ENCODE peak calls at places on chromosome 22, in six cellular contexts. One of them, this sample, is unnamed.

GRCh38 chr22:28741200-28741757 is 341 bp downstream of the CHEK2 start:
- DNase-seq in GM12878: no peak
- DNase-seq in H1: no peak
- DNase-seq in K562: no peak
- DNase-seq in HepG2: no peak
- DNase-seq in GM12891: no peak
- DNase-seq in this sample: no peak

GRCh38 chr22:49307870-49308269 is 519.8 kb downstream of the BRD1 start:
- DNase-seq in GM12878: no peak
- DNase-seq in H1: peak
- DNase-seq in K562: no peak
- DNase-seq in HepG2: no peak
- DNase-seq in GM12891: no peak
- DNase-seq in this sample: no peak

GRCh38 chr22:36461665-36462474 is 19.6 kb downstream of the TXN2 start:
- DNase-seq in GM12878: no peak
- DNase-seq in H1: peak
- DNase-seq in K562: no peak
- DNase-seq in HepG2: peak
- DNase-seq in GM12891: no peak
- DNase-seq in this sample: no peak

GRCh38 chr22:32534252-32535215 is 59.9 kb downstream of the FBXO7 start:
- DNase-seq in GM12878: no peak
- DNase-seq in H1: no peak
- DNase-seq in K562: no peak
- DNase-seq in HepG2: peak
- DNase-seq in GM12891: no peak
- DNase-seq in this sample: no peak

GRCh38 chr22:45704648-45705047 is 33.0 kb downstream of the ATXN10 start:
- DNase-seq in GM12878: no peak
- DNase-seq in H1: no peak
- DNase-seq in K562: no peak
- DNase-seq in HepG2: no peak
- DNase-seq in GM12891: no peak
- DNase-seq in this sample: no peak

GRCh38 chr22:45192701-45193187 is 29.0 kb downstream of the NUP50 start:
- DNase-seq in GM12878: no peak
- DNase-seq in H1: peak
- DNase-seq in K562: peak
- DNase-seq in HepG2: peak
- DNase-seq in GM12891: no peak
- DNase-seq in this sample: no peak

GRCh38 chr22:27242111-27242436 is 559.5 kb downstream of the MN1 start:
- DNase-seq in GM12878: no peak
- DNase-seq in H1: no peak
- DNase-seq in K562: no peak
- DNase-seq in HepG2: no peak
- DNase-seq in GM12891: no peak
- DNase-seq in this sample: no peak

GRCh38 chr22:40015346-40015976 is 20.7 kb downstream of the FAM83F start:
- DNase-seq in GM12878: no peak
- DNase-seq in H1: no peak
- DNase-seq in K562: no peak
- DNase-seq in HepG2: no peak
- DNase-seq in GM12891: no peak
- DNase-seq in this sample: no peak

GRCh38 chr22:36860821-36861659 is at the start of gene NCF4:
- DNase-seq in GM12878: peak
- DNase-seq in H1: no peak
- DNase-seq in K562: no peak
- DNase-seq in HepG2: no peak
- DNase-seq in GM12891: peak
- DNase-seq in this sample: peak

GRCh38 chr22:36435516-36436415 is 45.7 kb downstream of the TXN2 start:
- DNase-seq in GM12878: peak
- DNase-seq in H1: peak
- DNase-seq in K562: no peak
- DNase-seq in HepG2: peak
- DNase-seq in GM12891: no peak
- DNase-seq in this sample: peak

GRCh38 chr22:36297568-36297967 is 44.6 kb downstream of the APOL1 start:
- DNase-seq in GM12878: no peak
- DNase-seq in H1: no peak
- DNase-seq in K562: no peak
- DNase-seq in HepG2: no peak
- DNase-seq in GM12891: no peak
- DNase-seq in this sample: no peak

GRCh38 chr22:28207281-28208030 is 288.4 kb upstream of the PITPNB start:
- DNase-seq in GM12878: no peak
- DNase-seq in H1: no peak
- DNase-seq in K562: no peak
- DNase-seq in HepG2: no peak
- DNase-seq in GM12891: no peak
- DNase-seq in this sample: no peak

GRCh38 chr22:35634981-35635540 is 13.2 kb upstream of the APOL6 start:
- DNase-seq in GM12878: no peak
- DNase-seq in H1: no peak
- DNase-seq in K562: peak
- DNase-seq in HepG2: no peak
- DNase-seq in GM12891: no peak
- DNase-seq in this sample: no peak

GRCh38 chr22:20750461-20751184 is 23.3 kb upstream of the SERPIND1 start:
- DNase-seq in GM12878: peak
- DNase-seq in H1: no peak
- DNase-seq in K562: no peak
- DNase-seq in HepG2: no peak
- DNase-seq in GM12891: peak
- DNase-seq in this sample: peak

GRCh38 chr22:25176175-25176574 is 23.5 kb upstream of the CRYBB3 start:
- DNase-seq in GM12878: no peak
- DNase-seq in H1: no peak
- DNase-seq in K562: no peak
- DNase-seq in HepG2: no peak
- DNase-seq in GM12891: no peak
- DNase-seq in this sample: no peak

GRCh38 chr22:44419429-44419828 is 78.6 kb downstream of the RTL6 start:
- DNase-seq in GM12878: no peak
- DNase-seq in H1: no peak
- DNase-seq in K562: no peak
- DNase-seq in HepG2: no peak
- DNase-seq in GM12891: no peak
- DNase-seq in this sample: no peak

GRCh38 chr22:33352768-33353167 is 294.6 kb upstream of the SYN3 start:
- DNase-seq in GM12878: no peak
- DNase-seq in H1: no peak
- DNase-seq in K562: no peak
- DNase-seq in HepG2: no peak
- DNase-seq in GM12891: no peak
- DNase-seq in this sample: no peak

GRCh38 chr22:39973656-39974055 is 13.5 kb downstream of the TMA7B start:
- DNase-seq in GM12878: no peak
- DNase-seq in H1: no peak
- DNase-seq in K562: no peak
- DNase-seq in HepG2: no peak
- DNase-seq in GM12891: no peak
- DNase-seq in this sample: no peak

GRCh38 chr22:28023036-28023435 is 104.0 kb upstream of the PITPNB start:
- DNase-seq in GM12878: no peak
- DNase-seq in H1: no peak
- DNase-seq in K562: no peak
- DNase-seq in HepG2: no peak
- DNase-seq in GM12891: no peak
- DNase-seq in this sample: no peak

GRCh38 chr22:33781396-33781795 is 138.9 kb downstream of the LARGE1 start:
- DNase-seq in GM12878: no peak
- DNase-seq in H1: no peak
- DNase-seq in K562: no peak
- DNase-seq in HepG2: no peak
- DNase-seq in GM12891: no peak
- DNase-seq in this sample: no peak

GRCh38 chr22:24834845-24835570 is 29.0 kb downstream of the SGSM1 start:
- DNase-seq in GM12878: no peak
- DNase-seq in H1: peak
- DNase-seq in K562: no peak
- DNase-seq in HepG2: peak
- DNase-seq in GM12891: no peak
- DNase-seq in this sample: no peak

GRCh38 chr22:48870436-48870835 is 957.2 kb downstream of the BRD1 start:
- DNase-seq in GM12878: no peak
- DNase-seq in H1: no peak
- DNase-seq in K562: no peak
- DNase-seq in HepG2: no peak
- DNase-seq in GM12891: no peak
- DNase-seq in this sample: no peak

GRCh38 chr22:32926600-32926999 is 125.1 kb downstream of the TIMP3 start:
- DNase-seq in GM12878: no peak
- DNase-seq in H1: peak
- DNase-seq in K562: peak
- DNase-seq in HepG2: peak
- DNase-seq in GM12891: no peak
- DNase-seq in this sample: no peak

GRCh38 chr22:35327690-35328471 is 28.2 kb downstream of the TOM1 start:
- DNase-seq in GM12878: no peak
- DNase-seq in H1: no peak
- DNase-seq in K562: no peak
- DNase-seq in HepG2: no peak
- DNase-seq in GM12891: no peak
- DNase-seq in this sample: no peak

GRCh38 chr22:49197986-49198704 is 629.5 kb downstream of the BRD1 start:
- DNase-seq in GM12878: no peak
- DNase-seq in H1: no peak
- DNase-seq in K562: no peak
- DNase-seq in HepG2: no peak
- DNase-seq in GM12891: no peak
- DNase-seq in this sample: no peak

GRCh38 chr22:26321469-26321913 is 107.6 kb upstream of the ASPHD2 start:
- DNase-seq in GM12878: no peak
- DNase-seq in H1: no peak
- DNase-seq in K562: peak
- DNase-seq in HepG2: no peak
- DNase-seq in GM12891: no peak
- DNase-seq in this sample: no peak

GRCh38 chr22:18013436-18013835 is 10.9 kb downstream of the MICAL3 start:
- DNase-seq in GM12878: no peak
- DNase-seq in H1: no peak
- DNase-seq in K562: no peak
- DNase-seq in HepG2: no peak
- DNase-seq in GM12891: no peak
- DNase-seq in this sample: no peak
- TF ChIP-seq TAF1 in GM12878: no peak
- TF ChIP-seq TAF1 in H1: no peak
- TF ChIP-seq TAF1 in K562: no peak
- TF ChIP-seq TAF1 in HepG2: no peak
- TF ChIP-seq TAF1 in GM12891: no peak
- TF ChIP-seq TAF1 in this sample: no peak

GRCh38 chr22:43152355-43153071 is 1.2 kb downstream of the TSPO start:
- DNase-seq in GM12878: no peak
- DNase-seq in H1: peak
- DNase-seq in K562: no peak
- DNase-seq in HepG2: no peak
- DNase-seq in GM12891: no peak
- DNase-seq in this sample: no peak
- TF ChIP-seq POLR2A in GM12878: peak
- TF ChIP-seq POLR2A in H1: no peak
- TF ChIP-seq POLR2A in K562: no peak
- TF ChIP-seq POLR2A in HepG2: no peak
- TF ChIP-seq POLR2A in GM12891: no peak
- TF ChIP-seq POLR2A in this sample: no peak

GRCh38 chr22:23750744-23751440 is at the start of gene ZNF70:
- DNase-seq in GM12878: no peak
- DNase-seq in H1: peak
- DNase-seq in K562: peak
- DNase-seq in HepG2: peak
- DNase-seq in GM12891: peak
- DNase-seq in this sample: peak
- TF ChIP-seq POLR2AphosphoS5 in GM12878: peak
- TF ChIP-seq POLR2AphosphoS5 in H1: no peak
- TF ChIP-seq POLR2AphosphoS5 in K562: peak
- TF ChIP-seq POLR2AphosphoS5 in HepG2: peak
- TF ChIP-seq POLR2AphosphoS5 in GM12891: no peak
- TF ChIP-seq POLR2AphosphoS5 in this sample: peak

GRCh38 chr22:22182990-22183264 is 61.7 kb upstream of the VPREB1 start:
- DNase-seq in GM12878: no peak
- DNase-seq in H1: no peak
- DNase-seq in K562: no peak
- DNase-seq in HepG2: no peak
- DNase-seq in GM12891: no peak
- DNase-seq in this sample: no peak
- TF ChIP-seq TAF1 in GM12878: no peak
- TF ChIP-seq TAF1 in H1: no peak
- TF ChIP-seq TAF1 in K562: no peak
- TF ChIP-seq TAF1 in HepG2: no peak
- TF ChIP-seq TAF1 in GM12891: no peak
- TF ChIP-seq TAF1 in this sample: no peak

GRCh38 chr22:37968452-37969251 is 15.2 kb downstream of the POLR2F start:
- DNase-seq in GM12878: no peak
- DNase-seq in H1: no peak
- DNase-seq in K562: no peak
- DNase-seq in HepG2: peak
- DNase-seq in GM12891: no peak
- DNase-seq in this sample: no peak
- TF ChIP-seq POLR2A in GM12878: no peak
- TF ChIP-seq POLR2A in H1: no peak
- TF ChIP-seq POLR2A in K562: peak
- TF ChIP-seq POLR2A in HepG2: peak
- TF ChIP-seq POLR2A in GM12891: no peak
- TF ChIP-seq POLR2A in this sample: no peak

GRCh38 chr22:19118601-19118880 is 3.7 kb downstream of the DGCR2 start:
- DNase-seq in GM12878: no peak
- DNase-seq in H1: no peak
- DNase-seq in K562: no peak
- DNase-seq in HepG2: no peak
- DNase-seq in GM12891: no peak
- DNase-seq in this sample: no peak
- TF ChIP-seq POLR2AphosphoS5 in GM12878: no peak
- TF ChIP-seq POLR2AphosphoS5 in H1: no peak
- TF ChIP-seq POLR2AphosphoS5 in K562: no peak
- TF ChIP-seq POLR2AphosphoS5 in HepG2: no peak
- TF ChIP-seq POLR2AphosphoS5 in GM12891: no peak
- TF ChIP-seq POLR2AphosphoS5 in this sample: no peak

GRCh38 chr22:38734203-38735100 is 21.3 kb downstream of the SUN2 start:
- DNase-seq in GM12878: no peak
- DNase-seq in H1: no peak
- DNase-seq in K562: no peak
- DNase-seq in HepG2: no peak
- DNase-seq in GM12891: no peak
- DNase-seq in this sample: no peak
- TF ChIP-seq TAF1 in GM12878: no peak
- TF ChIP-seq TAF1 in H1: no peak
- TF ChIP-seq TAF1 in K562: no peak
- TF ChIP-seq TAF1 in HepG2: no peak
- TF ChIP-seq TAF1 in GM12891: no peak
- TF ChIP-seq TAF1 in this sample: no peak

DNA sequence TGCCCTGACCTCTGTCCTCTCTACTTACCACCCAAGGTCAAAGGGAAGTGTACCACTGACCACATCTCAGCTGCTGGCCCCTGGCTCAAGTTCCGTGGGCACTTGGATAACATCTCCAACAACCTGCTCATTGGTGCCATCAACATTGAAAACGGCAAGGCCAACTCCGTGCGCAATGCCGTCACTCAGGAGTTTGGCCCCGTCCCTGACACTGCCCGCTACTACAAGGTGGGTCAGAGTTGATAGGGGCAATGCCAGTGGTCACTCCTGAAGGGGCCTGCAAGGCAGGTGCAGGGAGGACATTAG is 18.1 kb downstream of the POLR3H start:
- DNase-seq in GM12878: no peak
- DNase-seq in H1: no peak
- DNase-seq in K562: no peak
- DNase-seq in HepG2: no peak
- DNase-seq in GM12891: no peak
- DNase-seq in this sample: no peak
- TF ChIP-seq POLR2A in GM12878: no peak
- TF ChIP-seq POLR2A in H1: no peak
- TF ChIP-seq POLR2A in K562: no peak
- TF ChIP-seq POLR2A in HepG2: no peak
- TF ChIP-seq POLR2A in GM12891: no peak
- TF ChIP-seq POLR2A in this sample: no peak

This sample was measured in GM12892.